ENCODE peak calls at places on chromosomes 11 and 22, in seven cellular contexts. J is prostate gland, K is lower leg skin, M is IMR-90, Q is stomach, P is Peyer's patch, V is uterus. Y is an unnamed sample.

GRCh38 chr11:7353100-7353499 is 101.4 kb downstream of the SYT9 start:
- DNase-seq in J (no peak), K (no peak), M (no peak), Q (no peak), P (no peak), V (no peak), Y (peak)

GRCh38 chr22:19090586-19091127 is 31.6 kb downstream of the DGCR2 start:
- DNase-seq in J (no peak), K (no peak), M (no peak), Q (no peak), P (no peak), V (no peak), Y (no peak)

GRCh38 chr11:121687961-121688566 is 235.3 kb upstream of the SORL1-AS1 start:
- DNase-seq in J (no peak), K (no peak), M (peak), Q (no peak), P (no peak), V (no peak), Y (no peak)

GRCh38 chr11:32775908-32776307 is 18.6 kb downstream of the CCDC73 start:
- DNase-seq in J (no peak), K (no peak), M (no peak), Q (no peak), P (no peak), V (no peak), Y (no peak)

GRCh38 chr11:3058753-3059664 is 1.8 kb upstream of the CARS1 start:
- DNase-seq in J (no peak), K (no peak), M (peak), Q (no peak), P (peak), V (no peak), Y (no peak)

GRCh38 chr11:2800655-2801531 is 84.7 kb downstream of the CDKN1C start:
- DNase-seq in J (no peak), K (no peak), M (no peak), Q (peak), P (peak), V (peak), Y (no peak)

GRCh38 chr11:125335101-125335500 is 161.0 kb downstream of the FEZ1 start:
- DNase-seq in J (no peak), K (no peak), M (no peak), Q (no peak), P (no peak), V (peak), Y (no peak)

GRCh38 chr22:35335936-35336781 is 36.5 kb downstream of the TOM1 start:
- DNase-seq in J (no peak), K (no peak), M (no peak), Q (peak), P (no peak), V (no peak), Y (no peak)

GRCh38 chr11:116145187-116145865 is 627.5 kb downstream of the BUD13 start:
- DNase-seq in J (no peak), K (no peak), M (no peak), Q (no peak), P (no peak), V (no peak), Y (no peak)

GRCh38 chr11:59186130-59186594 is 14.2 kb downstream of the DTX4 start:
- DNase-seq in J (no peak), K (no peak), M (no peak), Q (peak), P (peak), V (no peak), Y (peak)

GRCh38 chr11:115471367-115471766 is 32.8 kb downstream of the CADM1 start:
- DNase-seq in J (no peak), K (no peak), M (peak), Q (peak), P (no peak), V (no peak), Y (no peak)

GRCh38 chr22:49616356-49617231 is 211.1 kb downstream of the BRD1 start:
- DNase-seq in J (no peak), K (no peak), M (no peak), Q (no peak), P (peak), V (no peak), Y (no peak)

GRCh38 chr22:46542011-46542985 is 4.9 kb upstream of the CELSR1 start:
- DNase-seq in J (peak), K (no peak), M (peak), Q (peak), P (peak), V (peak), Y (no peak)

GRCh38 chr11:75429902-75430691 is 2.9 kb downstream of the KLHL35 start:
- DNase-seq in J (peak), K (no peak), M (peak), Q (peak), P (peak), V (peak), Y (no peak)

GRCh38 chr11:62444271-62444833 is 25.5 kb downstream of the SCGB1A1 start:
- DNase-seq in J (no peak), K (peak), M (peak), Q (peak), P (peak), V (peak), Y (no peak)

GRCh38 chr11:47204633-47204989 is 10.2 kb upstream of the DDB2 start:
- DNase-seq in J (no peak), K (no peak), M (peak), Q (no peak), P (no peak), V (no peak), Y (no peak)

GRCh38 chr11:128172046-128172878 is 415.1 kb downstream of the ETS1 start:
- DNase-seq in J (peak), K (peak), M (peak), Q (peak), P (peak), V (peak), Y (peak)

GRCh38 chr22:16774911-16775529 is 50.2 kb downstream of the XKR3 start:
- DNase-seq in J (no peak), K (no peak), M (no peak), Q (no peak), P (no peak), V (no peak), Y (no peak)

GRCh38 chr11:30432177-30432576 is 109.3 kb downstream of the ARL14EP start:
- DNase-seq in J (no peak), K (no peak), M (no peak), Q (no peak), P (no peak), V (no peak), Y (no peak)

GRCh38 chr11:57459112-57460016 is 964 bp upstream of the RTN4RL2 start:
- DNase-seq in J (no peak), K (no peak), M (peak), Q (no peak), P (no peak), V (no peak), Y (no peak)

GRCh38 chr22:23551385-23551784 is 28.7 kb downstream of the IGLL1 start:
- DNase-seq in J (no peak), K (no peak), M (no peak), Q (no peak), P (no peak), V (no peak), Y (no peak)

GRCh38 chr11:110474578-110474977 is 44.8 kb downstream of the FDX1 start:
- DNase-seq in J (no peak), K (no peak), M (no peak), Q (no peak), P (no peak), V (no peak), Y (no peak)

GRCh38 chr22:25546751-25547150 is 17.7 kb upstream of the GRK3 start:
- DNase-seq in J (no peak), K (no peak), M (no peak), Q (no peak), P (no peak), V (no peak), Y (peak)

GRCh38 chr22:31838917-31839316 is 85.1 kb downstream of the DEPDC5 start:
- DNase-seq in J (no peak), K (no peak), M (no peak), Q (no peak), P (no peak), V (no peak), Y (no peak)

GRCh38 chr11:5690736-5691135 is 1.1 kb downstream of the TRIM22 start:
- DNase-seq in J (no peak), K (no peak), M (peak), Q (no peak), P (no peak), V (peak), Y (no peak)

GRCh38 chr11:72741429-72741833 is 10.8 kb downstream of the ARAP1 start:
- DNase-seq in J (no peak), K (no peak), M (no peak), Q (no peak), P (no peak), V (no peak), Y (no peak)

GRCh38 chr11:43268161-43268560 is 43.6 kb upstream of the API5 start:
- DNase-seq in J (no peak), K (no peak), M (no peak), Q (peak), P (no peak), V (peak), Y (no peak)

GRCh38 chr22:49008682-49009235 is 818.9 kb downstream of the BRD1 start:
- DNase-seq in J (peak), K (no peak), M (no peak), Q (peak), P (no peak), V (no peak), Y (no peak)

GRCh38 chr22:22687638-22688500 is 43.5 kb downstream of the GGTLC2 start:
- DNase-seq in J (no peak), K (peak), M (peak), Q (peak), P (no peak), V (peak), Y (no peak)

GRCh38 chr22:36365020-36365411 is 22.8 kb downstream of the MYH9 start:
- DNase-seq in J (no peak), K (peak), M (peak), Q (peak), P (no peak), V (peak), Y (peak)

GRCh38 chr11:102007567-102008437 is 39.4 kb upstream of the CFAP300 start:
- DNase-seq in J (peak), K (no peak), M (peak), Q (peak), P (no peak), V (no peak), Y (peak)

GRCh38 chr11:117199061-117199915 is at the start of gene TAGLN:
- DNase-seq in J (peak), K (no peak), M (peak), Q (peak), P (peak), V (peak), Y (no peak)

GRCh38 chr11:104883342-104883741 is 14.9 kb downstream of the CASP12 start:
- DNase-seq in J (no peak), K (no peak), M (no peak), Q (no peak), P (no peak), V (no peak), Y (no peak)

GRCh38 chr11:27282141-27282590 is 80.8 kb downstream of the CCDC34 start:
- DNase-seq in J (no peak), K (no peak), M (peak), Q (no peak), P (no peak), V (peak), Y (no peak)

GRCh38 chr11:44631831-44632230 is 66.4 kb downstream of the CD82 start:
- DNase-seq in J (no peak), K (peak), M (no peak), Q (peak), P (no peak), V (no peak), Y (no peak)

GRCh38 chr22:50089231-50090140 is at the start of gene MOV10L1:
- DNase-seq in J (no peak), K (no peak), M (no peak), Q (no peak), P (no peak), V (no peak), Y (no peak)

GRCh38 chr11:27216268-27217149 is 146.5 kb downstream of the CCDC34 start:
- DNase-seq in J (no peak), K (no peak), M (peak), Q (no peak), P (no peak), V (peak), Y (no peak)

GRCh38 chr11:92251980-92252379 is 27.4 kb downstream of the FAT3 start:
- DNase-seq in J (no peak), K (no peak), M (peak), Q (no peak), P (no peak), V (no peak), Y (no peak)

GRCh38 chr11:76629133-76629852 is 41.3 kb downstream of the LRRC32 start:
- DNase-seq in J (no peak), K (peak), M (peak), Q (no peak), P (peak), V (peak), Y (no peak)

GRCh38 chr11:74169736-74170458 is 905 bp downstream of the C2CD3 start:
- DNase-seq in J (no peak), K (no peak), M (no peak), Q (no peak), P (no peak), V (no peak), Y (no peak)

GRCh38 chr11:74171630-74172465 is 759 bp downstream of the PPME1 start:
- DNase-seq in J (no peak), K (no peak), M (no peak), Q (no peak), P (no peak), V (no peak), Y (no peak)

GRCh38 chr11:74168838-74169237 is 2.0 kb downstream of the C2CD3 start:
- DNase-seq in J (no peak), K (no peak), M (no peak), Q (no peak), P (no peak), V (no peak), Y (no peak)

GRCh38 chr11:74175923-74176322 is 4.8 kb downstream of the PPME1 start:
- DNase-seq in J (no peak), K (no peak), M (no peak), Q (no peak), P (no peak), V (no peak), Y (no peak)

GRCh38 chr11:74170694-74171629 is at the start of the genes C2CD3 and PPME1:
- DNase-seq in J (peak), K (peak), M (peak), Q (peak), P (peak), V (peak), Y (peak)
- TF ChIP-seq POLR2A in J (peak), K (no peak), M (peak), Q (no peak), P (peak), V (peak), Y (peak)

DNA sequence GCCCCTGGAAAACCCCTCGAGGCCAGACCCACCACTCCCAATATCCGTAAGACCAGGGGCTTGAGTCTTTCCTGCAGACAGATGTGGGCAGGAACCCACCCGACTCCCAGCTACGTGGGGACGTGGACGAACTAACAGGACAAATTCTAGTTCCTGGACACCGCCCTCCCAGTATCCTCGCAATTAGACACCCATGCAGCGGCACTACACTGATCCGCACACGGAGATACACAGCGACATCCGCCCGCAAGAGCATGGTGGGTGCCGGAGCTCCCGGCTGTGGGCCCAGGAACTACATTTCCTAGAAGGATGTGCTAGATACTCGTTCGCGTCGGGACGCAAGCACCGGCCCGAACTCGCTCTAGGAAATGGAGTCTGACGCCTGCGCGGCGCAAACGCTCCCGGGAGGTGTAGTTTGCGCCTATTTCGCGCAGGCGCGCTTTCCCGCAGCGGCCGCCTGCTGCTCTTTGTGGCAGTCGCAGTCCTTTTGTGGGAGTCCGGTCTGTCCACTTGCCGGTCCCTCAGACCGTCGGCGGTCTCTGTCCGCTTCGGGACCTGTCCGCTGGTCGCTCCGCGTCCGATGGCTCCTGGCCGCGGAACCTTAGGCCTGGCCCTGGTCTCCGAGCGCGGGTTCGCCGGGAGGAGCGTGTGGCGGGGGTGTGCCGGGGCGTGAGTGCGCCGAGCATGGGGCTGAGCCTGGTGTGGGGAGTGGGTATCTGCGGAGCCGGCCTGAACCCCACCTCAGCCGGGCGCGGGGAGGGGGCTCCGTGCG is at the start of gene ZNF74:
- DNase-seq in J (peak), K (peak), M (peak), Q (peak), P (peak), V (peak), Y (peak)
- TF ChIP-seq POLR2A in J (peak), K (no peak), M (peak), Q (no peak), P (no peak), V (peak), Y (peak)

GRCh38 chr22:27786253-27786898 is 15.2 kb downstream of the MN1 start:
- DNase-seq in J (no peak), K (no peak), M (no peak), Q (no peak), P (no peak), V (no peak), Y (no peak)
- TF ChIP-seq POLR2A in J (no peak), K (no peak), M (no peak), Q (no peak), P (no peak), V (no peak), Y (no peak)

GRCh38 chr11:64268687-64269379 is 15.6 kb downstream of the BAD start:
- DNase-seq in J (no peak), K (peak), M (peak), Q (peak), P (peak), V (peak), Y (no peak)
- TF ChIP-seq POLR2A in J (no peak), K (no peak), M (no peak), Q (no peak), P (peak), V (no peak), Y (no peak)

GRCh38 chr22:41531736-41532477 is 12.4 kb downstream of the POLR3H start:
- DNase-seq in J (no peak), K (no peak), M (no peak), Q (no peak), P (no peak), V (no peak), Y (no peak)
- TF ChIP-seq POLR2A in J (no peak), K (no peak), M (no peak), Q (no peak), P (no peak), V (no peak), Y (no peak)